ENCODE peak calls at places on chromosome 16, in six cellular contexts. B is IMR-90, N is neuronal stem cell, S is H9, Y is trophoblast cell, V is H1. D is an unnamed sample. For H3K4me1, the result is how much of the 10 kb centered on the place peaks cover.

GRCh38 chr16:11506816-11507305 is 79.9 kb downstream of the LITAF start:
- DNase-seq in S (no peak), V (no peak), Y (no peak), B (no peak), N (no peak), D (no peak)

GRCh38 chr16:89669755-89670154 is 12.1 kb downstream of the SPATA33 start:
- DNase-seq in V (no peak), S (no peak), B (no peak), Y (no peak), N (no peak), D (no peak)

GRCh38 chr16:80226499-80226898 is 314.3 kb upstream of the DYNLRB2 start:
- DNase-seq in V (no peak), N (no peak), Y (no peak), S (no peak), B (no peak), D (no peak)

GRCh38 chr16:83473109-83473508 is 334.7 kb upstream of the HSBP1 start:
- DNase-seq in B (peak), V (peak), S (peak), N (no peak), Y (no peak), D (peak)

GRCh38 chr16:56257666-56258359 is 66.5 kb downstream of the GNAO1 start:
- DNase-seq in S (no peak), Y (no peak), N (no peak), V (no peak), B (no peak), D (no peak)

GRCh38 chr16:17567455-17567854 is 96.7 kb upstream of the XYLT1 start:
- DNase-seq in Y (peak), N (no peak), V (no peak), B (no peak), S (no peak), D (no peak)

GRCh38 chr16:28291651-28292626 is at the start of gene SBK1:
- DNase-seq in Y (peak), N (peak), S (peak), V (peak), B (peak), D (peak)

GRCh38 chr16:14013145-14013570 is 58.0 kb upstream of the MRTFB start:
- DNase-seq in N (no peak), Y (no peak), B (no peak), S (no peak), V (no peak), D (no peak)

GRCh38 chr16:30119428-30119827 is 3.6 kb downstream of the MAPK3 start:
- DNase-seq in Y (no peak), V (no peak), B (peak), N (no peak), S (no peak), D (no peak)

GRCh38 chr16:82344157-82344556 is 174.1 kb upstream of the MPHOSPH6 start:
- DNase-seq in Y (peak), S (peak), B (no peak), V (no peak), N (no peak), D (no peak)

GRCh38 chr16:67529639-67530012 is 997 bp downstream of the RIPOR1 start:
- DNase-seq in N (no peak), V (no peak), B (no peak), Y (no peak), S (no peak), D (no peak)

GRCh38 chr16:66832661-66833305 is 2.0 kb upstream of the NAE1 start:
- DNase-seq in B (peak), Y (no peak), N (no peak), V (peak), S (no peak), D (no peak)

GRCh38 chr16:69031877-69032301 is 73.6 kb upstream of the HAS3 start:
- DNase-seq in N (no peak), V (no peak), S (no peak), B (no peak), Y (peak), D (no peak)

GRCh38 chr16:53504161-53504663 is 1.2 kb upstream of the AKTIP start:
- DNase-seq in Y (no peak), S (no peak), N (no peak), B (peak), V (no peak), D (no peak)

GRCh38 chr16:15492091-15492740 is 57.8 kb downstream of the BMERB1 start:
- DNase-seq in S (no peak), N (no peak), B (no peak), V (no peak), Y (no peak), D (no peak)

GRCh38 chr16:57984443-57985203 is 13.7 kb upstream of the CNGB1 start:
- DNase-seq in Y (peak), B (peak), S (peak), V (peak), N (peak), D (peak)

GRCh38 chr16:57986196-57986595 is 14.3 kb downstream of the ZNF319 start:
- DNase-seq in S (no peak), Y (no peak), V (no peak), B (no peak), N (no peak), D (no peak)

GRCh38 chr16:57982345-57982744 is 11.4 kb upstream of the CNGB1 start:
- DNase-seq in S (no peak), B (no peak), Y (peak), N (no peak), V (no peak), D (no peak)

GRCh38 chr16:57987441-57988177 is 12.9 kb downstream of the ZNF319 start:
- DNase-seq in V (no peak), B (no peak), Y (no peak), S (no peak), N (no peak), D (no peak)

GRCh38 chr16:57985204-57986121 is 14.5 kb upstream of the CNGB1 start:
- DNase-seq in V (peak), Y (no peak), S (peak), N (no peak), B (no peak), D (peak)
- H2AFZ ChIP-seq in V (peak), Y (no peak), S (no peak), N (peak), B (peak), D (no peak)

DNA sequence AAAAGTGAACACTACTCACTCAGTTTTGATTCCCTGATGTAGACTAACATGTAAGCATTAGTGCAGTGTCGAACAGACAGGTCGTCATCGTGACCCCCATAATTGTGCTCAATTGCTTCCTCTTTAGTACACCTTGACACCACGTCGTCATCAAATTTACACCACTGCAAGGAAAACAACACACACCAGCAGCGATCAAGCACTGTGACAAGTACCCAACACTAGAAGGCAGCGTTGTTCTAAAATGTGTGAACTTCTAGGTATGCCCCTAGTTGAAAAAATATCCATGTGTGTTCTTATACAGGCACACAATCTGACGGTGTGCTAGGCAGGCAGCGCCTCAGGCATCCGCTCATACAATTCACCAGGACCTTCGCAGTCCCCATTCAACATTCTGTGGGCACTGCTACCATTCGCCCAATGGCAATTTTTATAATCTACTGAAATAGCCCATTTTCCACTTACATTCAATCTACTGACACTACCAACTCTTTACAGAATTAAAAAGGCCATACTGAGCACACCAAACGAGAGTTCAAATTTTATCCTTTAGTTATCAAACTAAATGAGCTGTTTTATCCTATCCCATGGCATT is 23.1 kb downstream of the LITAFD start:
- DNase-seq in N (no peak), S (no peak), B (peak), V (no peak), Y (peak), D (peak)
- H3K4me1 ChIP-seq in N (under half), S (under half), B (under half), V (under half), Y (under half), D (under half)

GRCh38 chr16:2271848-2272461 is 4.0 kb upstream of the RNPS1 start:
- DNase-seq in V (no peak), N (no peak), Y (no peak), S (no peak), B (no peak), D (no peak)

GRCh38 chr16:2270588-2271470 is 2.9 kb upstream of the RNPS1 start:
- DNase-seq in V (no peak), S (no peak), Y (no peak), N (no peak), B (no peak), D (no peak)

GRCh38 chr16:2270070-2270462 is 2.1 kb upstream of the RNPS1 start:
- DNase-seq in V (no peak), Y (no peak), B (no peak), N (no peak), S (no peak), D (no peak)

GRCh38 chr16:2273484-2273883 is 5.6 kb upstream of the RNPS1 start:
- DNase-seq in Y (no peak), V (no peak), B (no peak), N (no peak), S (no peak), D (no peak)

GRCh38 chr16:2267913-2268666 is at the start of gene RNPS1:
- DNase-seq in B (peak), V (peak), S (peak), Y (peak), N (peak), D (peak)
- H3K4ac ChIP-seq in B (peak), V (no peak), S (peak), Y (peak), N (no peak), D (peak)

GRCh38 chr16:75599452-75600277 is 23.4 kb downstream of the ADAT1 start:
- DNase-seq in V (no peak), N (no peak), S (no peak), Y (no peak), B (peak), D (no peak)
- H2AFZ ChIP-seq in V (no peak), N (no peak), S (no peak), Y (no peak), B (no peak), D (no peak)

GRCh38 chr16:2755158-2755557 is 2.7 kb downstream of the SRRM2 start:
- DNase-seq in B (no peak), S (no peak), Y (no peak), N (no peak), V (no peak), D (no peak)
- H3K4me1 ChIP-seq in B (under half), S (under half), Y (under half), N (under half), V (under half), D (under half)

GRCh38 chr16:88533945-88534641 is 36.1 kb upstream of the ZC3H18 start:
- DNase-seq in Y (peak), B (peak), S (peak), V (peak), N (peak), D (peak)
- H3K4ac ChIP-seq in Y (peak), B (peak), S (no peak), V (peak), N (peak), D (peak)

GRCh38 chr16:57679768-57680167 is 11.7 kb downstream of the ADGRG3 start:
- DNase-seq in Y (no peak), V (no peak), B (no peak), S (peak), N (no peak), D (no peak)

GRCh38 chr16:57676624-57677085 is 8.5 kb downstream of the ADGRG3 start:
- DNase-seq in V (no peak), S (no peak), B (no peak), Y (peak), N (no peak), D (no peak)

GRCh38 chr16:57675752-57676623 is 7.9 kb downstream of the ADGRG3 start:
- DNase-seq in Y (peak), B (no peak), V (peak), S (peak), N (no peak), D (no peak)

GRCh38 chr16:57679016-57679415 is 10.9 kb downstream of the ADGRG3 start:
- DNase-seq in B (no peak), S (no peak), Y (no peak), V (no peak), N (no peak), D (no peak)

DNA sequence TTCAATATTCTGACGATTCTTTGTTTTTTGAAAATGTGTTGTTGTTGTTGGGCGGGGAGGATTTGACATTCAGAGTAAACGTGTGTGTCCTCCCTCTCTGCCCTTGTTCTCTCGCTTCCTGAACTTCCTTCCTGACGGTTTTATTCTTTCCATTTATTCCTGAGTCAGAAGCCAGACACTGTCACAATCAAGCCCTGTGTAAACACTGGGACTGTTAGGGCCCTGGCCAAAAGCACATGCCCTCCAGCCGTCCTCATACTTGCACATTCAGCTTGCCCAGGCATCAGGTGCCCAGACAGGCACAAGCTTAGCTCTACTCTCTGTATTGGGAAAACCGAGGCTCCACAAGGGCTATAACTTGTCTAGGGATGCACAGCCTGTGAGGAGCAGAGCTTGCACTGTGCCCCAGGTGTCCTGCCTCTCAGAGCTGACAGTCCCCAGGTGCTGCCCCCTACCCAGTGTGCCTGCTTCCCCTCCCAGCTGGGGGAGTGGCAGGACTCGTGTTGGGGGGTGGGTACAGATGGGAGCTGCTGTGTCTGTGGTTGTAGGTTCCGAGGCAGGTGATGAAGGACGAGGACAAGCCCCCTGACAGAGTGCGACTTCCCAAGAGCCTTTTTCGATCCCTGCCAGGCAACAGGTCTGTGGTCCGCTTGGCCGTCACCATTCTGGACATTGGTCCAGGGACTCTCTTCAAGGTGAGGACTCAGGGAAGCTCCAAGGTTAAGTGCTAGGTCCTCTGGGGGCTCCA is 9.7 kb downstream of the ADGRG3 start:
- DNase-seq in N (no peak), B (no peak), V (no peak), Y (no peak), S (no peak), D (peak)
- H2AFZ ChIP-seq in N (no peak), B (no peak), V (no peak), Y (no peak), S (no peak), D (no peak)